ENCODE peak calls at places on chromosomes 5 and 9, in seven cellular contexts. V is Right ventricle myocardium superior; K is stimulated activated CD4-positive, alpha-beta T cell treated with anti-CD3 and anti-CD28 coated beads, Interleukin-2, amount 100 ng/mL, for 24 hours; J is frontal cortex; N is activated T-cell treated with anti-CD3 and anti-CD28 coated beads for 48 hours; H is GM13977; C is GM12865. S is an unnamed sample.

GRCh38 chr9:16930578-16930977 is 60.1 kb upstream of the BNC2 start:
- DNase-seq in H (no peak), N (no peak), V (no peak), C (no peak), K (no peak), J (no peak), S (no peak)

GRCh38 chr9:78958887-78959286 is 612.9 kb upstream of the TLE4 start:
- DNase-seq in N (no peak), H (no peak), J (no peak), C (peak), K (no peak), V (no peak), S (no peak)

GRCh38 chr9:16611001-16611400 is 259.5 kb downstream of the BNC2 start:
- DNase-seq in J (no peak), H (no peak), V (no peak), K (no peak), C (no peak), N (no peak), S (no peak)

GRCh38 chr5:116583823-116584222 is 9.2 kb upstream of the SEMA6A start:
- DNase-seq in K (no peak), N (no peak), J (no peak), H (no peak), C (no peak), V (no peak), S (no peak)

GRCh38 chr9:109934499-109935214 is 154.7 kb downstream of the PALM2AKAP2 start:
- DNase-seq in K (no peak), J (no peak), C (peak), V (no peak), H (peak), N (no peak), S (no peak)

GRCh38 chr9:78300209-78300608 is 3.3 kb downstream of the PSAT1 start:
- DNase-seq in K (no peak), V (no peak), H (no peak), J (no peak), N (no peak), C (no peak), S (no peak)

GRCh38 chr5:103112910-103113309 is 7.0 kb downstream of the GIN1 start:
- DNase-seq in K (no peak), H (no peak), V (no peak), J (no peak), C (no peak), N (no peak), S (no peak)

GRCh38 chr5:38515648-38516047 is 40.8 kb downstream of the LIFR start:
- DNase-seq in V (no peak), C (no peak), H (no peak), J (no peak), N (no peak), K (no peak), S (no peak)

GRCh38 chr9:136762915-136763648 is 1.2 kb downstream of the LCN15 start:
- DNase-seq in K (peak), V (no peak), J (no peak), N (peak), C (peak), H (peak), S (no peak)

GRCh38 chr5:16489322-16489791 is 23.8 kb upstream of the ZNF622 start:
- DNase-seq in C (peak), H (peak), V (no peak), J (no peak), N (no peak), K (no peak), S (no peak)

GRCh38 chr9:121038452-121039203 is 11.4 kb downstream of the C5 start:
- DNase-seq in H (no peak), K (no peak), J (no peak), C (no peak), V (no peak), N (no peak), S (no peak)

GRCh38 chr5:67425514-67425913 is 228.9 kb upstream of the CD180 start:
- DNase-seq in J (no peak), C (no peak), H (no peak), N (no peak), K (no peak), V (no peak), S (no peak)

GRCh38 chr5:86909896-86910295 is 292.2 kb downstream of the COX7C start:
- DNase-seq in K (no peak), V (no peak), N (no peak), J (no peak), C (no peak), H (no peak), S (no peak)

GRCh38 chr5:141809697-141810096 is 68.5 kb downstream of the PCDH1 start:
- DNase-seq in J (no peak), K (no peak), V (no peak), H (no peak), N (no peak), C (no peak), S (no peak)

GRCh38 chr5:14659821-14660607 is 4.5 kb upstream of the OTULIN start:
- DNase-seq in V (no peak), C (no peak), K (no peak), H (no peak), N (no peak), J (no peak), S (no peak)

GRCh38 chr5:37604290-37604689 is 225.2 kb downstream of the WDR70 start:
- DNase-seq in K (no peak), N (no peak), J (no peak), V (no peak), C (no peak), H (no peak), S (no peak)

GRCh38 chr5:159045165-159045811 is 54.4 kb downstream of the EBF1 start:
- DNase-seq in K (no peak), N (no peak), H (no peak), J (no peak), V (no peak), C (no peak), S (no peak)

GRCh38 chr9:20382460-20383071 is 239.7 kb downstream of the MLLT3 start:
- DNase-seq in C (peak), V (no peak), H (no peak), N (no peak), J (no peak), K (no peak), S (no peak)

GRCh38 chr9:75047506-75047905 is 19.4 kb upstream of the CARNMT1 start:
- DNase-seq in J (no peak), H (no peak), N (no peak), K (no peak), V (no peak), C (no peak), S (no peak)

GRCh38 chr5:67233075-67233474 is 36.5 kb upstream of the CD180 start:
- DNase-seq in V (no peak), H (no peak), K (no peak), N (no peak), J (no peak), C (no peak), S (no peak)

GRCh38 chr9:92242115-92242778 is 51.2 kb downstream of the IARS1 start:
- DNase-seq in J (no peak), V (no peak), C (no peak), K (no peak), H (no peak), N (no peak), S (no peak)

GRCh38 chr5:168822248-168822744 is 243.1 kb upstream of the PANK3 start:
- DNase-seq in V (no peak), C (peak), H (no peak), J (no peak), K (no peak), N (no peak), S (no peak)

GRCh38 chr5:110899566-110900412 is 161.0 kb downstream of the SLC25A46 start:
- DNase-seq in C (peak), N (no peak), K (no peak), H (peak), J (no peak), V (no peak), S (no peak)

GRCh38 chr9:115213777-115214428 is 95.9 kb upstream of the TNC start:
- DNase-seq in V (no peak), K (no peak), J (peak), N (no peak), H (no peak), C (no peak), S (no peak)

GRCh38 chr9:136512651-136513066 is 29.8 kb upstream of the SEC16A start:
- DNase-seq in H (peak), N (peak), V (no peak), J (peak), K (peak), C (no peak), S (peak)

GRCh38 chr9:34996181-34996904 is 6.8 kb downstream of the DNAJB5 start:
- DNase-seq in K (no peak), J (no peak), V (no peak), N (no peak), H (peak), C (no peak), S (no peak)

GRCh38 chr9:137163101-137163661 is 6.7 kb downstream of the LRRC26 start:
- DNase-seq in V (no peak), K (no peak), N (no peak), H (no peak), C (peak), J (no peak), S (no peak)

GRCh38 chr9:35470894-35471293 is 19.0 kb upstream of the RUSC2 start:
- DNase-seq in K (no peak), N (no peak), J (no peak), C (no peak), H (no peak), V (no peak), S (no peak)

GRCh38 chr5:171386861-171387254 is 791 bp upstream of the NPM1 start:
- DNase-seq in N (no peak), J (no peak), K (peak), H (peak), C (peak), V (no peak), S (no peak)

GRCh38 chr9:87615547-87616148 is 110.3 kb upstream of the CTSL start:
- DNase-seq in H (no peak), K (no peak), N (no peak), C (no peak), V (no peak), J (no peak), S (no peak)

GRCh38 chr5:61464512-61464911 is 132.5 kb downstream of the ZSWIM6 start:
- DNase-seq in K (no peak), N (no peak), V (no peak), C (no peak), J (no peak), H (no peak), S (no peak)

GRCh38 chr9:84668204-84669007 is 1.1 kb upstream of the NTRK2 start:
- DNase-seq in C (peak), J (peak), H (peak), K (peak), N (peak), V (peak), S (peak)

GRCh38 chr5:138024117-138024516 is 8.8 kb downstream of the FAM13B start:
- DNase-seq in H (no peak), J (no peak), K (no peak), N (no peak), C (no peak), V (no peak), S (no peak)

GRCh38 chr5:132293066-132293991 is 865 bp upstream of the SLC22A4 start:
- DNase-seq in N (peak), K (peak), C (peak), J (peak), H (peak), V (peak), S (peak)

GRCh38 chr9:33447404-33448158 is at the start of gene AQP3:
- DNase-seq in V (peak), C (peak), H (peak), K (peak), J (peak), N (peak), S (peak)

GRCh38 chr5:135719428-135720063 is 114.9 kb upstream of the SLC25A48 start:
- DNase-seq in J (no peak), H (no peak), V (no peak), N (no peak), C (no peak), K (no peak), S (no peak)

GRCh38 chr9:134782921-134783698 is 97.5 kb upstream of the FCN2 start:
- DNase-seq in H (no peak), J (no peak), K (no peak), V (no peak), N (no peak), C (peak), S (no peak)

S was measured in 8988T.